ENCODE peak calls at places on chromosomes 16 and 17, in ten cellular contexts. O is left lung; P is cardiac muscle cell; Y is left ventricle myocardium inferior; V is A549; J is osteocyte; I is fibroblast of pulmonary artery; B is mesothelial cell of epicardium; Z is BJ; F is CD4-positive, alpha-beta T cell. N is an unnamed sample.

GRCh38 chr17:21295036-21295952 is 10.8 kb downstream of the MAP2K3 start:
- DNase-seq in P (no peak), O (no peak), Y (peak), J (peak), V (no peak), F (no peak), B (no peak), I (peak), Z (no peak), N (no peak)

GRCh38 chr17:47620503-47621245 is 29.0 kb upstream of the KPNB1 start:
- DNase-seq in F (no peak), O (no peak), P (no peak), I (no peak), B (no peak), Z (no peak), V (no peak), Y (no peak), J (no peak), N (no peak)

GRCh38 chr17:76561332-76561731 is 21.5 kb downstream of the PRCD start:
- DNase-seq in J (no peak), F (no peak), P (no peak), I (no peak), O (no peak), B (no peak), Z (no peak), Y (no peak), V (no peak), N (no peak)

GRCh38 chr17:44914148-44914547 is 1.2 kb downstream of the GFAP start:
- DNase-seq in P (no peak), I (no peak), J (no peak), V (no peak), O (no peak), Z (no peak), Y (no peak), F (no peak), B (no peak), N (no peak)

GRCh38 chr17:36546418-36547093 is 1.8 kb downstream of the GGNBP2 start:
- DNase-seq in Z (no peak), I (no peak), J (no peak), O (no peak), Y (no peak), V (no peak), F (no peak), P (no peak), B (no peak), N (no peak)

GRCh38 chr17:21286771-21287702 is 2.5 kb downstream of the MAP2K3 start:
- DNase-seq in I (no peak), J (no peak), B (no peak), V (no peak), O (peak), Y (no peak), F (no peak), P (no peak), Z (no peak), N (no peak)

GRCh38 chr16:4414187-4414909 is 2.0 kb downstream of the CORO7 start:
- DNase-seq in I (no peak), J (no peak), P (no peak), F (peak), B (no peak), Y (no peak), Z (no peak), V (no peak), O (no peak), N (no peak)

GRCh38 chr17:38704645-38705522 is at the start of gene MLLT6:
- DNase-seq in I (peak), O (peak), Y (peak), B (peak), F (peak), P (peak), Z (no peak), J (peak), V (peak), N (peak)

GRCh38 chr17:77875881-77876509 is 82.5 kb upstream of the TNRC6C start:
- DNase-seq in O (no peak), F (no peak), B (no peak), P (no peak), J (no peak), V (peak), Y (no peak), I (no peak), Z (no peak), N (no peak)

GRCh38 chr17:75077490-75078096 is 10.2 kb upstream of the SLC16A5 start:
- DNase-seq in V (no peak), J (no peak), B (no peak), Z (no peak), Y (peak), I (no peak), F (peak), O (peak), P (no peak), N (no peak)

GRCh38 chr17:67221062-67221998 is 23.7 kb downstream of the HELZ start:
- DNase-seq in O (no peak), F (no peak), I (peak), Y (no peak), J (no peak), B (no peak), P (peak), Z (no peak), V (peak), N (no peak)

GRCh38 chr16:2090481-2090797 is 42.7 kb downstream of the TSC2 start:
- DNase-seq in V (no peak), F (no peak), O (no peak), I (no peak), B (no peak), P (no peak), Z (no peak), J (no peak), Y (no peak), N (no peak)

GRCh38 chr17:17151962-17152361 is 54.2 kb downstream of the PLD6 start:
- DNase-seq in B (no peak), P (no peak), O (peak), V (peak), Y (peak), Z (peak), I (peak), J (peak), F (no peak), N (no peak)

GRCh38 chr16:57734308-57734924 is 1.2 kb upstream of the KATNB1 start:
- DNase-seq in Z (no peak), P (no peak), V (no peak), F (peak), J (no peak), B (no peak), Y (no peak), O (no peak), I (no peak), N (no peak)

GRCh38 chr17:33482636-33483035 is 189.5 kb upstream of the ASIC2 start:
- DNase-seq in O (no peak), Z (no peak), F (no peak), B (no peak), V (no peak), Y (no peak), P (no peak), J (no peak), I (no peak), N (no peak)

GRCh38 chr16:82755570-82756282 is 129.0 kb downstream of the CDH13 start:
- DNase-seq in F (no peak), P (peak), O (no peak), Z (no peak), I (peak), J (no peak), B (no peak), Y (no peak), V (no peak), N (no peak)

GRCh38 chr16:27317738-27318398 is 4.1 kb downstream of the IL4R start:
- DNase-seq in I (peak), Y (no peak), B (no peak), P (no peak), Z (no peak), V (no peak), F (no peak), O (no peak), J (no peak), N (no peak)
- TF ChIP-seq CTCF in I (no peak), Y (no peak), B (no peak), P (no peak), Z (no peak), V (no peak), F (no peak), O (no peak), J (no peak), N (no peak)

GRCh38 chr17:56305017-56305416 is 151.7 kb downstream of the ANKFN1 start:
- DNase-seq in I (no peak), V (no peak), Z (no peak), B (no peak), Y (no peak), O (no peak), F (no peak), P (no peak), J (no peak), N (no peak)
- TF ChIP-seq CTCF in I (no peak), V (no peak), Z (no peak), B (no peak), Y (no peak), O (no peak), F (no peak), P (no peak), J (no peak), N (no peak)

GRCh38 chr16:13897806-13898205 is 22.1 kb upstream of the ERCC4 start:
- DNase-seq in F (no peak), O (no peak), B (no peak), Y (no peak), I (no peak), J (no peak), P (no peak), Z (no peak), V (no peak), N (no peak)

GRCh38 chr16:13895516-13895915 is 24.4 kb upstream of the ERCC4 start:
- DNase-seq in O (no peak), Z (no peak), I (no peak), V (no peak), Y (no peak), B (no peak), J (no peak), P (no peak), F (no peak), N (no peak)

GRCh38 chr16:13892301-13892700 is 27.7 kb upstream of the ERCC4 start:
- DNase-seq in P (no peak), V (no peak), I (no peak), J (no peak), O (no peak), Y (no peak), B (no peak), F (no peak), Z (no peak), N (no peak)

GRCh38 chr16:13898233-13898632 is 21.7 kb upstream of the ERCC4 start:
- DNase-seq in P (no peak), F (no peak), V (no peak), O (no peak), I (no peak), Z (no peak), J (no peak), B (no peak), Y (no peak), N (no peak)

DNA sequence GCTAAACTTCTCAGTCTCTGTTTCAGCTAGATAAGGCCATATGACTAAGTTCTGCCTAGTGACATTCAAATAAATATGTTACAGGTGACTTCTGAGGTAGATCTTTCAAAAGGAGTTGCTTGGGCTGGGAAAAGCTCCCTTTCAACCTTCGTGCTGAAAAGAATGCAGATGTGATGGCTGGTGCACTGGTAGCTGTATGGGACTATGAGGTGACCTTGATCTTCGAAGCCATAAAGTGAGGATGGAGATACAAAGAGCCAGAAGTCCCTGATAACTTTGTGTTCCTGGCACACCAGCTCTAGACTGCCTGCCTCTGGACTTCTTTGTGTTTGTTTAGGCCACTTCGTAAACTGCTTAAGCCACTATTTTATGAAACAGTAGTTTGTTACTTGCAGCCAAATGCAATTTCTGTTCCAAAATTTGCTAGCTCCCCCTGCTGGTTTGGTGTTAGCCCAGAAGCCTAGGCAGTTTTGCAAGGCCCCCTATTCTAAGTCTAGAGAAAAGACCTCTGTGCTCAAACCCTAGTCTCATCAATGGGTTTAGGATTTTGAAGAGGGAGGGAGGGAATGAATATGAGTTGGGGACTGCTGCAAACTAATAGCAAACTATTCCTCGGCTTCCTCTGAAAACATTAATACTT is 23.3 kb upstream of the ERCC4 start:
- DNase-seq in F (no peak), O (no peak), P (no peak), B (no peak), Y (no peak), I (peak), J (no peak), V (no peak), Z (no peak), N (no peak)
- TF ChIP-seq CTCF in F (no peak), O (no peak), P (peak), B (no peak), Y (no peak), I (peak), J (peak), V (peak), Z (peak), N (no peak)

GRCh38 chr17:13181683-13182082 is 163.9 kb upstream of the ELAC2 start:
- DNase-seq in O (no peak), J (no peak), Z (no peak), V (no peak), F (no peak), P (no peak), Y (no peak), B (no peak), I (no peak), N (no peak)
- TF ChIP-seq CTCF in O (no peak), J (no peak), Z (no peak), V (no peak), F (no peak), P (no peak), Y (no peak), B (no peak), I (no peak), N (no peak)

DNA sequence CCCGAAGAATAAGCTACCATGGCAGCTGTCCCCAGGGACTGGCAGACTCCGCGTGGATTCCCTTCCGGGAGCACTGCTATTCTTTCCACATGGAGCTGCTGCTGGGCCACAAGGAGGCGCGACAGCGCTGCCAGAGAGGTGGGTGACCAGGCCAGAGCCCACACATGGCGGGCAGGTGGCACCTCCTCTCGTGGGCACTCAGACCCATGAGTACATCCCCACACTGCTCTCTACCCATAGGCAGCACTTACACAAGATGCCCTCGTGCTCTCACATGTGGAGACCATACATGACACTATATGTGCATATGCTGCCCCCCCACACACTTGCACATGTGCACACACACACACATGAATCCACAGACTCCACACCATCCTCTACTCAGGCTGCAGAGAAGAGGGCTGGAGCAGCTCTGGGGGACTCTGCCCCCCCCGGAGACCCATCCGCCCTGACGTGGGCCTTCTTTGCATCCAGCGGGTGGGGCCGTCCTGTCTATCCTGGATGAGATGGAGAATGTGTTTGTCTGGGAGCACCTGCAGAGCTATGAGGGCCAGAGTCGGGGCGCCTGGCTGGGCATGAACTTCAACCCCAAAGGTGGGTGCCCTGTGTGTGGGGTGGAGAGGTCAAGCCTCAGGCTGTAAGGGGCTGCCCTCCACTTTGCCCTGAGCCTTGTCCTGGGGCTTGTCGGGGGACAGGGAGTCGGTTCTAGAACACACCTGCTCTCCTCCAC is 62.9 kb downstream of the MRC2 start:
- DNase-seq in F (no peak), Z (no peak), B (no peak), Y (no peak), P (no peak), O (no peak), I (no peak), V (no peak), J (no peak), N (no peak)
- TF ChIP-seq CTCF in F (no peak), Z (peak), B (no peak), Y (no peak), P (no peak), O (no peak), I (no peak), V (peak), J (no peak), N (no peak)

GRCh38 chr16:67430504-67431076 is 331 bp upstream of the HSD11B2 start:
- DNase-seq in F (no peak), O (no peak), V (peak), P (peak), Y (peak), B (peak), I (no peak), Z (no peak), J (no peak), N (peak)

GRCh38 chr16:67432491-67432890 is 1.6 kb downstream of the HSD11B2 start:
- DNase-seq in J (no peak), B (no peak), F (no peak), I (no peak), P (no peak), O (no peak), V (no peak), Z (no peak), Y (no peak), N (no peak)

GRCh38 chr16:67429799-67430503 is 970 bp upstream of the HSD11B2 start:
- DNase-seq in P (no peak), O (no peak), Y (no peak), Z (no peak), V (no peak), B (no peak), F (no peak), I (no peak), J (no peak), N (no peak)

GRCh38 chr16:67431805-67432476 is 1.0 kb downstream of the HSD11B2 start:
- DNase-seq in Y (no peak), P (no peak), Z (no peak), J (no peak), O (no peak), B (no peak), I (no peak), F (no peak), V (no peak), N (peak)

GRCh38 chr16:67431077-67431804 is at the start of gene HSD11B2:
- DNase-seq in B (peak), F (no peak), O (peak), J (peak), P (peak), Z (no peak), I (peak), Y (peak), V (peak), N (peak)
- TF ChIP-seq CTCF in B (no peak), F (no peak), O (no peak), J (no peak), P (no peak), Z (no peak), I (no peak), Y (no peak), V (peak), N (peak)

DNA sequence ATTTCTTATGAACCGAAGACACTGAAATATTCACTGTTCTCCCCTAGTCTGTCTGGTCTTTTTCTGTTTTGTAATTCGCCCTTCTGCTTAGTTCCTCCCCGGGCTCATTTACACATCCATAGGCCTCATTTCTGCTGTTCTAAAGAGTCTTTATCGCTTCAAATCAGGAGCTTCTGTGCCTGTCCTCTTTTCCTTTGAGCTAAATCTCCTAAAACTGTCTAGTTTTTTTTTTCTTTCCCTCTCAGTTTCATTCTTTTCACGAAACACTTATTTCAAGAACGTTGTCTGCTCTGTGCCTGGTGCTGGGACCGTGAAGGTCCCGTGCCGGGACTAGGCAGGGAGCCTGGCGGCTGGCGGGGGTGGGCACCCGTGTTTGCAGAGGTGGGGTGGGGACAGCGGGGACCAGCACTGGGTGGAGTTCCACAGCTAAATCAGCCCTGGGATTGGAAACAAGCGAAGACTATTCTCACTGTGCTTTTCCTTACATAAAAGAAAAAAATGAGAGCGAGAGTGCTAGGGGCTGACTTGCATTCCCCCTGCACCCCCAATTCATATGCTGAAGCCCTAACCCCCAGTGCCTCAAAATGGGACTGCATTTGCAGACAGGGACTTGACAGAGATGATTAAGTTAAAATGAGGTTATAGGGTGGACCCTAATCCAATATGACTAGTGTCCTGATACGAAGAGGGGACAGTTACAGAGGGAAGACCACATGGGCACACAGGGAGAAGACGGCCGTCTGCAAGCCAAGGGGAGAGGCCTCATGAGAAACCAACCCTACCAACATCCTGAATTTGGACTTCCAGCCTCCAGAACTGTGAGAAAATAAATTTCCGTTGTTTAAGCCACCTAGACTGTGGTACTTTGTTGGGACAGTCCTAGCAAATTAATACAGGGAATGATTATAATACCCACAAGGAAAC is 1.4 kb upstream of the TMEM220 start:
- DNase-seq in P (no peak), Y (no peak), V (no peak), O (no peak), F (no peak), B (no peak), Z (no peak), I (no peak), J (peak), N (no peak)
- TF ChIP-seq CTCF in P (no peak), Y (no peak), V (no peak), O (no peak), F (no peak), B (no peak), Z (no peak), I (no peak), J (no peak), N (no peak)

GRCh38 chr16:67226804-67227566 is at the start of gene TMEM208:
- DNase-seq in F (peak), V (peak), O (peak), J (peak), I (peak), B (peak), Y (peak), P (peak), Z (peak), N (peak)
- TF ChIP-seq CTCF in F (no peak), V (peak), O (no peak), J (no peak), I (no peak), B (no peak), Y (peak), P (peak), Z (peak), N (peak)

GRCh38 chr16:72094266-72094610 is 591 bp downstream of the DHX38 start:
- DNase-seq in Y (no peak), Z (no peak), I (no peak), F (no peak), V (no peak), B (no peak), O (no peak), J (no peak), P (peak), N (no peak)

GRCh38 chr16:72091217-72091616 is 2.2 kb downstream of the TXNL4B start:
- DNase-seq in P (no peak), J (no peak), Y (no peak), O (no peak), B (no peak), F (no peak), Z (no peak), I (no peak), V (no peak), N (no peak)

GRCh38 chr16:72092832-72093447 is 480 bp downstream of the TXNL4B start:
- DNase-seq in O (no peak), V (peak), J (no peak), I (peak), F (no peak), P (peak), Y (no peak), B (no peak), Z (no peak), N (no peak)

GRCh38 chr16:72098936-72099335 is 5.3 kb downstream of the DHX38 start:
- DNase-seq in I (no peak), Y (no peak), O (no peak), J (no peak), B (no peak), P (no peak), Z (no peak), V (no peak), F (no peak), N (no peak)

GRCh38 chr16:72093448-72094265 is at the start of the genes DHX38 and TXNL4B:
- DNase-seq in O (peak), I (peak), V (peak), J (peak), F (peak), P (peak), B (peak), Y (peak), Z (peak), N (peak)
- TF ChIP-seq CTCF in O (no peak), I (no peak), V (no peak), J (peak), F (no peak), P (no peak), B (no peak), Y (no peak), Z (no peak), N (no peak)

GRCh38 chr16:17497648-17498047 is 26.9 kb upstream of the XYLT1 start:
- DNase-seq in I (no peak), Z (no peak), O (no peak), J (no peak), V (no peak), F (no peak), B (no peak), Y (no peak), P (no peak), N (no peak)
- TF ChIP-seq CTCF in I (no peak), Z (no peak), O (no peak), J (no peak), V (no peak), F (no peak), B (no peak), Y (no peak), P (no peak), N (no peak)

N was measured in progenitor cell of endocrine pancreas.